ENCODE peak calls at places on chromosome 22, in nine cellular contexts. K is CD8-positive, alpha-beta memory T cell; U is heart left ventricle; E is pancreas; F is fibroblast of lung; X is CD4-positive, CD25-positive, alpha-beta regulatory T cell; L is uterus; C is PC-3; N is neural progenitor cell. A is an unnamed sample.

GRCh38 chr22:17917490-17917983 is 106.8 kb downstream of the MICAL3 start:
- DNase-seq in E (no peak), K (no peak), L (peak; percentile 13), U (no peak), F (no peak), X (no peak), C (peak; percentile 49), N (no peak), A (no peak)

GRCh38 chr22:44723801-44724200 is 21.8 kb downstream of the PRR5 start:
- DNase-seq in X (no peak), F (peak; percentile 46), L (no peak), K (no peak), N (no peak), C (peak; percentile 39), E (no peak), U (no peak), A (no peak)

GRCh38 chr22:49760630-49761571 is 66.8 kb downstream of the BRD1 start:
- DNase-seq in U (no peak), K (no peak), L (no peak), N (no peak), C (no peak), X (no peak), E (no peak), F (no peak), A (peak; percentile 11)

GRCh38 chr22:50186181-50186731 is 543 bp downstream of the TRABD start:
- DNase-seq in U (no peak), C (no peak), L (no peak), E (peak; percentile 66), F (no peak), N (peak; percentile 61), X (no peak), K (peak; percentile 55), A (no peak)

GRCh38 chr22:44825310-44826150 is 73.2 kb downstream of the ARHGAP8 start:
- DNase-seq in F (no peak), U (no peak), X (no peak), N (no peak), L (no peak), K (peak; percentile 26), C (no peak), E (no peak), A (peak; percentile 5)

GRCh38 chr22:31933816-31934482 is 10.4 kb upstream of the YWHAH start:
- DNase-seq in F (no peak), U (no peak), K (no peak), X (no peak), C (no peak), L (no peak), N (no peak), E (no peak), A (no peak)

GRCh38 chr22:50485221-50486131 is 1.2 kb upstream of the MIOX start:
- DNase-seq in F (no peak), X (no peak), N (no peak), U (no peak), K (no peak), L (no peak), E (peak; percentile 97), C (no peak), A (no peak)

GRCh38 chr22:42414565-42415298 is 17.5 kb downstream of the NFAM1 start:
- DNase-seq in C (no peak), L (no peak), X (no peak), F (no peak), E (no peak), K (no peak), U (no peak), N (no peak), A (no peak)

GRCh38 chr22:31828739-31829138 is 74.9 kb downstream of the DEPDC5 start:
- DNase-seq in X (no peak), E (no peak), K (no peak), L (no peak), F (no peak), U (no peak), N (no peak), C (no peak), A (no peak)

GRCh38 chr22:23458663-23459541 is 121.2 kb downstream of the IGLL1 start:
- DNase-seq in X (no peak), L (no peak), C (no peak), K (no peak), E (no peak), U (no peak), N (no peak), F (no peak), A (no peak)

GRCh38 chr22:49571326-49571725 is 256.3 kb downstream of the BRD1 start:
- DNase-seq in E (no peak), U (no peak), C (no peak), F (no peak), X (no peak), K (no peak), N (no peak), L (no peak), A (no peak)

GRCh38 chr22:24805790-24806662 is at the start of gene SGSM1:
- DNase-seq in K (peak; percentile 77), X (peak; percentile 50), C (peak; percentile 71), F (peak; percentile 48), L (peak; percentile 33), N (peak; percentile 96), E (peak; percentile 90), U (peak; percentile 82), A (peak; percentile 82)

GRCh38 chr22:30078320-30079311 is 1.6 kb upstream of the HORMAD2 start:
- DNase-seq in U (no peak), K (no peak), L (no peak), F (no peak), C (no peak), X (no peak), N (no peak), E (no peak), A (no peak)

GRCh38 chr22:44312766-44313165 is at the start of gene SHISAL1:
- DNase-seq in L (peak; percentile 81), F (no peak), N (no peak), E (peak; percentile 12), X (no peak), C (peak; percentile 18), U (no peak), K (no peak), A (no peak)

GRCh38 chr22:42433754-42434153 is 1.6 kb upstream of the NFAM1 start:
- DNase-seq in E (no peak), X (no peak), F (no peak), K (no peak), C (no peak), L (no peak), U (no peak), N (no peak), A (no peak)

GRCh38 chr22:44181912-44182590 is 1.3 kb downstream of the PARVG start:
- DNase-seq in X (no peak), U (no peak), C (no peak), E (no peak), F (no peak), K (peak; percentile 55), L (no peak), N (no peak), A (no peak)

GRCh38 chr22:41822289-41823057 is 10.4 kb upstream of the SREBF2 start:
- DNase-seq in C (peak; percentile 91), X (peak; percentile 32), U (no peak), F (peak; percentile 69), E (no peak), K (peak; percentile 50), L (no peak), N (peak; percentile 35), A (no peak)

GRCh38 chr22:31607696-31608095 is 54.3 kb downstream of the PISD start:
- DNase-seq in L (no peak), U (no peak), N (no peak), F (no peak), E (no peak), C (no peak), K (no peak), X (no peak), A (no peak)

GRCh38 chr22:20792221-20792965 is 18.5 kb downstream of the SERPIND1 start:
- DNase-seq in E (no peak), F (no peak), N (no peak), X (no peak), C (no peak), U (no peak), K (no peak), L (no peak), A (no peak)
- H3K36me3 ChIP-seq in E (peaks cover 21% of the 10 kb centered on the region), F (peaks cover 18% of the 10 kb centered on the region), N (no peaks in the 10 kb centered on the region), X (peaks cover 76% of the 10 kb centered on the region), C (no peaks in the 10 kb centered on the region), U (peaks cover 70% of the 10 kb centered on the region), K (peaks cover 45% of the 10 kb centered on the region), L (no peaks in the 10 kb centered on the region), A (no peaks in the 10 kb centered on the region)

GRCh38 chr22:48320048-48320655 is 1507.5 kb downstream of the BRD1 start:
- DNase-seq in L (no peak), K (no peak), X (no peak), C (no peak), E (no peak), U (no peak), F (no peak), N (no peak), A (no peak)
- H3K36me3 ChIP-seq in L (no peaks in the 10 kb centered on the region), K (no peaks in the 10 kb centered on the region), X (no peaks in the 10 kb centered on the region), C (no peaks in the 10 kb centered on the region), E (no peaks in the 10 kb centered on the region), U (no peaks in the 10 kb centered on the region), F (no peaks in the 10 kb centered on the region), N (no peaks in the 10 kb centered on the region), A (no peaks in the 10 kb centered on the region)

DNA sequence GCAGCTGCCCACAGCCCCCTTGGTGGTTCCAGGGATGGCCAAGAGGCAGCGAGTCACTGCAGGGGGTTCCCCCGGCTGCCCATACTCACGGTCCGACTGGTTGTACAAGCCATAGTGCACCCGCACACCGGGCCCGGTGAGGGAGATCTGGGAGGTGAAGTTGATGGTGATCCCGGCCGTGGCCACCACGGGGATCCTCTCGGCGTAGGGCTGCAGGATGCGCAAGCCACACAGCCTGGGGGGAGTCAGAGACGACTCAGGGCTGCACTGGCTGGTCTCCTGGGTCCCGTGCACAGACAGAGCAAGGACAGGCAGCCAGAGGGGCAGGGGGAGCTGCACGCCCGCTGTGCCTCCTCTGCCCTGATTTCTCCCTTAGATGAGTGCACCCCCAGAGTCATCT is 23.5 kb downstream of the KCTD17 start:
- DNase-seq in C (no peak), U (no peak), X (no peak), N (no peak), K (no peak), F (no peak), L (no peak), E (no peak), A (no peak)
- H3K36me3 ChIP-seq in C (no peaks in the 10 kb centered on the region), U (no peaks in the 10 kb centered on the region), X (no peaks in the 10 kb centered on the region), N (no peaks in the 10 kb centered on the region), K (no peaks in the 10 kb centered on the region), F (no peaks in the 10 kb centered on the region), L (no peaks in the 10 kb centered on the region), E (no peaks in the 10 kb centered on the region), A (no peaks in the 10 kb centered on the region)

GRCh38 chr22:39953101-39953500 is 7.1 kb upstream of the TMA7B start:
- DNase-seq in C (no peak), U (no peak), E (no peak), N (no peak), K (no peak), X (no peak), L (no peak), F (no peak), A (no peak)

GRCh38 chr22:39947488-39948216 is 12.5 kb upstream of the TMA7B start:
- DNase-seq in N (no peak), F (no peak), E (no peak), K (no peak), C (no peak), U (no peak), L (no peak), X (no peak), A (no peak)

GRCh38 chr22:39946571-39947407 is 13.4 kb upstream of the TMA7B start:
- DNase-seq in K (no peak), E (no peak), L (no peak), U (no peak), C (no peak), F (no peak), N (no peak), X (no peak), A (no peak)

GRCh38 chr22:39952347-39952746 is 7.8 kb upstream of the TMA7B start:
- DNase-seq in N (no peak), C (no peak), F (no peak), L (no peak), U (no peak), E (no peak), X (no peak), K (no peak), A (no peak)

GRCh38 chr22:39949964-39950737 is 10.0 kb upstream of the TMA7B start:
- DNase-seq in N (no peak), C (no peak), L (no peak), X (no peak), E (no peak), F (no peak), U (no peak), K (no peak), A (no peak)
- H3K36me3 ChIP-seq in N (no peaks in the 10 kb centered on the region), C (no peaks in the 10 kb centered on the region), L (no peaks in the 10 kb centered on the region), X (peaks cover 42% of the 10 kb centered on the region), E (no peaks in the 10 kb centered on the region), F (no peaks in the 10 kb centered on the region), U (no peaks in the 10 kb centered on the region), K (peaks cover 47% of the 10 kb centered on the region), A (no peaks in the 10 kb centered on the region)

A was measured in ovary.